ENCODE peak calls at places on chromosome 2, in four cellular contexts. S is GM12878, W is K562, V is HL-60. R is an unnamed sample.

GRCh38 chr2:235820571-235820970 is 326.7 kb downstream of the AGAP1 start:
- DNase-seq in S (no peak), V (no peak), W (no peak), R (no peak)

GRCh38 chr2:132662742-132663141 is 7.3 kb downstream of the LYPD1 start:
- DNase-seq in S (no peak), V (no peak), W (no peak), R (no peak)

GRCh38 chr2:179250848-179251504 is 13.7 kb downstream of the SESTD1 start:
- DNase-seq in V (no peak), W (no peak), S (no peak), R (no peak)

GRCh38 chr2:239442192-239442591 is 41.4 kb upstream of the HDAC4 start:
- DNase-seq in V (no peak), W (no peak), S (no peak), R (no peak)

GRCh38 chr2:223215136-223215535 is 163.1 kb downstream of the KCNE4 start:
- DNase-seq in S (no peak), W (no peak), V (no peak), R (no peak)

GRCh38 chr2:16362611-16363010 is 303.0 kb downstream of the CYRIA start:
- DNase-seq in V (no peak), S (no peak), W (no peak), R (no peak)

GRCh38 chr2:215138466-215138865 is at the start of gene ABCA12:
- DNase-seq in S (no peak), V (no peak), W (no peak), R (no peak)

GRCh38 chr2:16275131-16275530 is 334.8 kb downstream of the MYCN start:
- DNase-seq in V (no peak), S (no peak), W (no peak), R (no peak)

GRCh38 chr2:7730449-7730848 is 813.2 kb downstream of the RNF144A start:
- DNase-seq in V (no peak), S (no peak), W (no peak), R (no peak)

GRCh38 chr2:214484239-214484638 is 73.4 kb downstream of the VWC2L start:
- DNase-seq in W (no peak), S (no peak), V (no peak), R (no peak)

GRCh38 chr2:20524412-20525040 is 77.7 kb downstream of the RHOB start:
- DNase-seq in S (no peak), W (peak; percentile 55), V (no peak), R (no peak)

GRCh38 chr2:31383471-31384153 is 30.9 kb downstream of the XDH start:
- DNase-seq in W (no peak), S (no peak), V (no peak), R (no peak)

GRCh38 chr2:60512641-60513040 is 40.8 kb downstream of the BCL11A start:
- DNase-seq in V (no peak), W (no peak), S (no peak), R (no peak)

GRCh38 chr2:204453730-204454167 is 91.5 kb upstream of the PARD3B start:
- DNase-seq in W (no peak), S (no peak), V (no peak), R (no peak)

GRCh38 chr2:33292981-33293586 is 183.4 kb upstream of the RASGRP3 start:
- DNase-seq in S (no peak), V (no peak), W (no peak), R (no peak)

GRCh38 chr2:53777134-53777533 is 9.5 kb downstream of the CHAC2 start:
- DNase-seq in W (no peak), S (no peak), V (no peak), R (no peak)

GRCh38 chr2:11683486-11683885 is 13.5 kb upstream of the NTSR2 start:
- DNase-seq in V (no peak), W (no peak), S (no peak), R (no peak)

GRCh38 chr2:218659988-218660358 is 490 bp downstream of the BCS1L start:
- DNase-seq in W (no peak), S (no peak), V (no peak), R (no peak)

GRCh38 chr2:222561817-222562424 is 94.0 kb downstream of the FARSB start:
- DNase-seq in S (peak; percentile 13), W (peak; percentile 25), V (peak; percentile 59), R (peak; percentile 35)

GRCh38 chr2:237156131-237156856 is 70.6 kb downstream of the COPS8 start:
- DNase-seq in V (no peak), W (no peak), S (no peak), R (no peak)

GRCh38 chr2:54149623-54150501 is 34.4 kb downstream of the ACYP2 start:
- DNase-seq in S (no peak), V (no peak), W (no peak), R (no peak)

GRCh38 chr2:28445448-28446258 is 50.2 kb upstream of the PLB1 start:
- DNase-seq in W (no peak), V (no peak), S (no peak), R (no peak)

GRCh38 chr2:149858214-149858613 is 270.6 kb upstream of the MMADHC start:
- DNase-seq in S (no peak), V (no peak), W (no peak), R (no peak)

GRCh38 chr2:241888641-241889040 is 19.1 kb downstream of the RTP5 start:
- DNase-seq in W (no peak), V (no peak), S (no peak), R (no peak)

GRCh38 chr2:61951876-61952275 is 46.4 kb downstream of the COMMD1 start:
- DNase-seq in V (no peak), S (no peak), W (no peak), R (no peak)

GRCh38 chr2:61952291-61952690 is 46.8 kb downstream of the COMMD1 start:
- DNase-seq in V (no peak), W (no peak), S (no peak), R (no peak)

GRCh38 chr2:61949458-61950107 is 44.1 kb downstream of the COMMD1 start:
- DNase-seq in W (no peak), V (no peak), S (no peak), R (no peak)

GRCh38 chr2:61950133-61950560 is 44.7 kb downstream of the COMMD1 start:
- DNase-seq in V (no peak), S (no peak), W (no peak), R (no peak)

GRCh38 chr2:61950571-61951315 is 45.3 kb downstream of the COMMD1 start:
- DNase-seq in S (no peak), V (no peak), W (no peak), R (no peak)
- TF ChIP-seq SPI1 in S (no peak), V (no peak), W (no peak), R (no peak)

GRCh38 chr2:197433770-197434438 is 924 bp downstream of the SF3B1 start:
- DNase-seq in V (no peak), W (no peak), S (no peak), R (no peak)

GRCh38 chr2:197431858-197432257 is 3.0 kb downstream of the SF3B1 start:
- DNase-seq in W (no peak), S (no peak), V (no peak), R (no peak)

GRCh38 chr2:197434541-197435513 is at the start of gene SF3B1:
- DNase-seq in S (peak; percentile 95), W (peak; percentile 88), V (peak; percentile 99), R (peak; percentile 79)

GRCh38 chr2:197437380-197437779 is 2.6 kb upstream of the SF3B1 start:
- DNase-seq in S (no peak), W (no peak), V (no peak), R (no peak)

DNA sequence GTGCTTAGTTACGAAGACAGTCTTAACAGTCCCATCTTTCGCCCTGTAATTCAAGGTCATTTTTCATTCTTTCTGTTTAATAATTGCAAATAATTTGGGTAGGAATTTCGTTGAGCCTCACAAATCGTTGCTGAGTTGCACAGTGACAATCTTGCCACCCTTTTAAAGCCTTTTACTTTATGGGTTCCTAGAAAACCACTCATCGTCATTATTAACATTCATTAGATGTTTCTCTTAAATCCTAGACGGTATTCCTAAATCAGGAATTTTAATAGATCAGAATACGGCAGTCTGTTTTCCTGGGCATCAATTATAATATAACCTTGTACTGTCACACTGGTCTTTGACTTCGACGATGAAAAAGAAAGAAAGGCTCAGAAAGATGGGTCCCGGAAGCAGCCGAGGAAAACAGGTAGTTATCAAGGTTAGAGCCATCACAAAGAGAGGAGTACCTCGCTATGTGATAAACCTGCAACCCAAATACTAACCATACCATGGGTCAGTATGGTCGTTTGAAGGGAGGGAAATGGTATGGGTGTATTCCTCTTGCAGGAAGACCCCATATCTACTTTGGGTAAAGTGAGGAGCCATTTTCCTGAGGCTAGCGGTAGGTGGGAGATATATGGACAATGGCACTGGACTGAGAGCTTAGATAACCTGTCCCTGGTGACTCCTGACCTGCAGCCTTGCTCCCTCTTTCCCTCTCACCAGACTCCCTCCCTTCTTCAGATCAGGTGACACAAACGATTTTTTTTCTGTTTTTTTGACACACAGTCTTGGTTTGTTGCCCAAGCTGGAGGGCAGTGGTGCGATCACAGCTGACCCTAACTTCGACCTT is 989 bp upstream of the SF3B1 start:
- DNase-seq in V (peak; percentile 16), W (no peak), S (no peak), R (no peak)
- TF ChIP-seq SPI1 in V (no peak), W (no peak), S (no peak), R (no peak)

GRCh38 chr2:71682341-71682740 is 229.0 kb downstream of the DYSF start:
- DNase-seq in W (no peak), V (no peak), S (no peak), R (no peak)

GRCh38 chr2:71680925-71681324 is 227.6 kb downstream of the DYSF start:
- DNase-seq in V (no peak), S (no peak), W (no peak), R (no peak)

GRCh38 chr2:71678874-71679273 is 225.5 kb downstream of the DYSF start:
- DNase-seq in W (no peak), V (no peak), S (no peak), R (no peak)

GRCh38 chr2:71681626-71682025 is 228.3 kb downstream of the DYSF start:
- DNase-seq in W (no peak), S (no peak), V (no peak), R (no peak)

DNA sequence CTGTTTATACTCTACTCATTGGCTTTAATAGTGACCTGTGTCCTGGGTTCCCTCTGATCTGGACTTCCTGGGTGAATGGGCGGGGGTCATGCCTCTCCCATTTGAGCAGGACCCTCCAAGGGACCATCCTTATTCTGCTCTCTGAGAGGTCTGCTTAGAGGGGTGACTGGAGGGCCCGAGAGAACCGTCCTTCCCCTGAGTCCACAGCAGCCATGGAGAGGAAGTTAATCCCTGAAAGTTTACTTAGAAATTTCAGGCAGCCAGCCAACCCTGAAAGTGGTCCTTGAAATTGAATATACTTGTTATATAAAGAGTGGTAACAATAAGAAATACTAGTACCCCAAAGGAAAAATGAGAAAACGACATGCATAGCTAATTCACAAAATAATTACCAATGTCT is 226.1 kb downstream of the DYSF start:
- DNase-seq in W (no peak), S (no peak), V (no peak), R (no peak)
- TF ChIP-seq SPI1 in W (no peak), S (no peak), V (no peak), R (no peak)

DNA sequence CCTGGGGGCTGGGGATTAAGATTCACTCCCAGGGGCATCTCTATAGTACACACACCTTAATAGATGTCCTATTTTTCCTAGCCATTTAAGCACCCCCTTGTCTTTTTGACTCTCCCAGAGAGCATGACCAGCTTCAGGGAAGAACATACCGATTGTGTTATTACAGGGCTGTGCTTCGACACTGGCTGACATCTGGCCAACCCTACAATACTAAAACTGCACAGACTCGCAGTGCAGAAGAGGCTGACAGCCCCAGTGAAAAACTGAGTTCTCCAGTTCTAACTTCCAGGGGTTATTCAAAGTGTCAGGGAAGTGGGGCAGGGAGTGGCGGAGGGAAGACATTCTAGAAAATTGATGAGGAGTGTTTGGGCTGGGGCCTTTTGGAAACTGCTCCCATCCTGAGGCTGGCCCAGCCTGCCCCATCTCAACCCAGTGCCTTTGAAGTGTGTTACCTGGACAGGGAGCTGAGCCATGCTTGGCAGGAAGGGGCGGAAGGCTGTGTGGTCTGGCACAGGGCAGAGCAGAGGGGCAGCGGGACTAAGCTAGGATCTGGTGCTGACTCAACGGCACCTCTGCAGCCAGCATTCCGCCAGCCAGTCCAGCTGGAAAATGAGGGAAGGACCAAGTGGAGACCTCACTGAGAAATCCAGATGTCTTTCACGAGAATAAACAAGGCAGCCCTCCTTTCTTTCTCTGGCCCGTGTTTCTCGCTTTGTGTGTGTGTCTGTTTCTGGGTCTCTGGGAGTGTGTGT is 15.4 kb upstream of the IGFBP5 start:
- DNase-seq in V (no peak), W (no peak), S (no peak), R (no peak)
- TF ChIP-seq SPI1 in V (no peak), W (no peak), S (no peak), R (no peak)

R was measured in GM12891.